ENCODE peak calls at places on chromosomes 4 and X, in nine cellular contexts. H is A549; D is anterior cingulate cortex; Y is esophagus squamous epithelium; U is AG09309; C is GM04504; M is Calu3; P is activated CD8-positive, alpha-beta memory T cell treated with anti-CD3 and anti-CD28 coated beads for 24 hours; V is HS-5. I is an unnamed sample.

GRCh38 chr4:8688041-8688907 is 95.7 kb downstream of the CPZ start:
- DNase-seq in P (no peak), Y (no peak), U (no peak), C (no peak), D (peak), H (peak), V (no peak), M (no peak), I (no peak)

GRCh38 chr4:123443401-123444297 is 47.1 kb downstream of the SPRY1 start:
- DNase-seq in C (no peak), Y (no peak), U (no peak), H (no peak), M (no peak), P (no peak), D (no peak), V (no peak), I (no peak)

GRCh38 chrX:38400401-38400910 is 48.1 kb downstream of the OTC start:
- DNase-seq in P (no peak), C (no peak), M (no peak), Y (no peak), H (no peak), D (no peak), U (no peak), V (no peak), I (no peak)

GRCh38 chr4:84381759-84382158 is 117.3 kb downstream of the NKX6-1 start:
- DNase-seq in C (no peak), M (no peak), Y (no peak), H (no peak), P (no peak), V (no peak), D (no peak), U (no peak), I (no peak)

GRCh38 chr4:169184236-169184635 is 86.5 kb downstream of the SH3RF1 start:
- DNase-seq in M (no peak), P (no peak), V (no peak), C (peak), U (no peak), Y (no peak), D (no peak), H (no peak), I (no peak)

GRCh38 chr4:73187325-73187724 is 71.3 kb downstream of the ANKRD17 start:
- DNase-seq in C (no peak), H (no peak), Y (no peak), D (no peak), U (no peak), P (no peak), M (no peak), V (peak), I (no peak)

GRCh38 chr4:161160718-161161117 is 1003.1 kb downstream of the FSTL5 start:
- DNase-seq in D (no peak), Y (no peak), P (no peak), H (no peak), U (no peak), M (no peak), C (no peak), V (no peak), I (no peak)

GRCh38 chr4:26573389-26573794 is 10.5 kb upstream of the TBC1D19 start:
- DNase-seq in U (no peak), V (no peak), Y (no peak), D (no peak), P (no peak), H (no peak), M (no peak), C (no peak), I (no peak)

GRCh38 chr4:22442956-22443355 is 72.9 kb downstream of the ADGRA3 start:
- DNase-seq in Y (no peak), U (no peak), H (no peak), M (no peak), V (no peak), D (no peak), C (no peak), P (no peak), I (no peak)

GRCh38 chrX:138791551-138791950 is 80.0 kb upstream of the FGF13 start:
- DNase-seq in U (no peak), Y (no peak), D (no peak), C (peak), P (no peak), H (no peak), V (no peak), M (no peak), I (no peak)

GRCh38 chr4:122914292-122914904 is 8.0 kb downstream of the NUDT6 start:
- DNase-seq in D (no peak), M (no peak), P (no peak), U (no peak), C (no peak), Y (no peak), V (no peak), H (no peak), I (peak)

GRCh38 chr4:32962100-32962499 is 2241.9 kb downstream of the PCDH7 start:
- DNase-seq in P (no peak), Y (no peak), V (no peak), C (no peak), D (no peak), H (no peak), U (no peak), M (no peak), I (no peak)

GRCh38 chr4:93199492-93199891 is 629.1 kb upstream of the ATOH1 start:
- DNase-seq in P (no peak), C (peak), V (peak), Y (no peak), U (no peak), M (no peak), D (no peak), H (peak), I (no peak)

GRCh38 chr4:140281828-140282227 is 91.6 kb upstream of the SCOC start:
- DNase-seq in P (no peak), H (no peak), C (no peak), D (no peak), Y (no peak), V (no peak), M (no peak), U (no peak), I (no peak)

GRCh38 chr4:177699365-177700213 is 257.4 kb upstream of the AGA start:
- DNase-seq in M (no peak), D (no peak), C (no peak), P (no peak), H (no peak), Y (no peak), U (no peak), V (peak), I (no peak)

GRCh38 chrX:3748052-3748559 is 34.7 kb upstream of the PRKX start:
- DNase-seq in C (no peak), Y (no peak), D (no peak), H (no peak), P (no peak), U (no peak), V (no peak), M (no peak), I (no peak)

GRCh38 chr4:82797591-82798081 is 960 bp downstream of the SCD5 start:
- DNase-seq in D (peak), U (no peak), C (no peak), V (no peak), M (peak), P (peak), H (no peak), Y (no peak), I (no peak)

GRCh38 chrX:21509912-21510311 is 135.7 kb downstream of the CNKSR2 start:
- DNase-seq in C (peak), V (peak), Y (no peak), M (no peak), D (no peak), P (no peak), H (no peak), U (no peak), I (peak)

GRCh38 chr4:137367608-137368007 is 164.7 kb downstream of the PCDH18 start:
- DNase-seq in H (no peak), P (no peak), Y (no peak), D (no peak), U (peak), M (no peak), V (peak), C (peak), I (peak)

GRCh38 chrX:96770315-96770714 is 85.7 kb downstream of the DIAPH2 start:
- DNase-seq in V (no peak), Y (no peak), P (no peak), D (no peak), C (no peak), H (peak), M (no peak), U (no peak), I (no peak)